ENCODE peak calls at places on chromosomes 4 and X, in seven cellular contexts. One of them, this sample, is unnamed.

GRCh38 chr4:26263165-26263564 is 57.6 kb upstream of the RBPJ start:
- DNase-seq in cardiac fibroblast: no peak
- DNase-seq in lower lobe of right lung: no peak
- DNase-seq in AG09309: no peak
- DNase-seq in body of pancreas: no peak
- DNase-seq in fibroblast of lung: no peak
- DNase-seq in brain microvascular endothelial cell: no peak
- DNase-seq in this sample: no peak

GRCh38 chr4:22552802-22553201 is 36.9 kb upstream of the ADGRA3 start:
- DNase-seq in cardiac fibroblast: peak
- DNase-seq in lower lobe of right lung: no peak
- DNase-seq in AG09309: no peak
- DNase-seq in body of pancreas: no peak
- DNase-seq in fibroblast of lung: peak
- DNase-seq in brain microvascular endothelial cell: no peak
- DNase-seq in this sample: no peak

GRCh38 chrX:71911023-71911730 is 532 bp downstream of the NHSL2 start:
- DNase-seq in cardiac fibroblast: no peak
- DNase-seq in lower lobe of right lung: no peak
- DNase-seq in AG09309: no peak
- DNase-seq in body of pancreas: peak
- DNase-seq in fibroblast of lung: peak
- DNase-seq in brain microvascular endothelial cell: no peak
- DNase-seq in this sample: no peak

GRCh38 chr4:161926033-161926828 is 237.6 kb downstream of the FSTL5 start:
- DNase-seq in cardiac fibroblast: no peak
- DNase-seq in lower lobe of right lung: no peak
- DNase-seq in AG09309: no peak
- DNase-seq in body of pancreas: no peak
- DNase-seq in fibroblast of lung: peak
- DNase-seq in brain microvascular endothelial cell: no peak
- DNase-seq in this sample: no peak

GRCh38 chrX:96432647-96433046 is 252.0 kb upstream of the DIAPH2 start:
- DNase-seq in cardiac fibroblast: peak
- DNase-seq in lower lobe of right lung: no peak
- DNase-seq in AG09309: no peak
- DNase-seq in body of pancreas: no peak
- DNase-seq in fibroblast of lung: peak
- DNase-seq in brain microvascular endothelial cell: no peak
- DNase-seq in this sample: no peak

GRCh38 chr4:118180776-118181175 is 146.5 kb downstream of the NDST3 start:
- DNase-seq in cardiac fibroblast: no peak
- DNase-seq in lower lobe of right lung: no peak
- DNase-seq in AG09309: no peak
- DNase-seq in body of pancreas: no peak
- DNase-seq in fibroblast of lung: peak
- DNase-seq in brain microvascular endothelial cell: no peak
- DNase-seq in this sample: no peak

GRCh38 chr4:1033840-1034551 is 22.6 kb downstream of the FGFRL1 start:
- DNase-seq in cardiac fibroblast: peak
- DNase-seq in lower lobe of right lung: no peak
- DNase-seq in AG09309: no peak
- DNase-seq in body of pancreas: no peak
- DNase-seq in fibroblast of lung: peak
- DNase-seq in brain microvascular endothelial cell: no peak
- DNase-seq in this sample: no peak

GRCh38 chrX:31224321-31225012 is 152.6 kb upstream of the FTHL17 start:
- DNase-seq in cardiac fibroblast: no peak
- DNase-seq in lower lobe of right lung: no peak
- DNase-seq in AG09309: no peak
- DNase-seq in body of pancreas: no peak
- DNase-seq in fibroblast of lung: peak
- DNase-seq in brain microvascular endothelial cell: no peak
- DNase-seq in this sample: no peak

GRCh38 chr4:184765473-184766346 is 31.8 kb upstream of the CENPU start:
- DNase-seq in cardiac fibroblast: no peak
- DNase-seq in lower lobe of right lung: no peak
- DNase-seq in AG09309: no peak
- DNase-seq in body of pancreas: no peak
- DNase-seq in fibroblast of lung: no peak
- DNase-seq in brain microvascular endothelial cell: no peak
- DNase-seq in this sample: no peak

GRCh38 chr4:13262816-13263215 is 221.3 kb downstream of the RAB28 start:
- DNase-seq in cardiac fibroblast: no peak
- DNase-seq in lower lobe of right lung: no peak
- DNase-seq in AG09309: no peak
- DNase-seq in body of pancreas: no peak
- DNase-seq in fibroblast of lung: no peak
- DNase-seq in brain microvascular endothelial cell: no peak
- DNase-seq in this sample: no peak

GRCh38 chrX:125198546-125198945 is 121.1 kb upstream of the TEX13C start:
- DNase-seq in cardiac fibroblast: no peak
- DNase-seq in lower lobe of right lung: no peak
- DNase-seq in AG09309: no peak
- DNase-seq in body of pancreas: no peak
- DNase-seq in fibroblast of lung: no peak
- DNase-seq in brain microvascular endothelial cell: no peak
- DNase-seq in this sample: no peak

GRCh38 chr4:109321232-109321631 is 18.8 kb upstream of the COL25A1 start:
- DNase-seq in cardiac fibroblast: no peak
- DNase-seq in lower lobe of right lung: no peak
- DNase-seq in AG09309: no peak
- DNase-seq in body of pancreas: no peak
- DNase-seq in fibroblast of lung: no peak
- DNase-seq in brain microvascular endothelial cell: no peak
- DNase-seq in this sample: no peak

GRCh38 chrX:49039598-49040375 is 3.4 kb downstream of the TFE3 start:
- DNase-seq in cardiac fibroblast: peak
- DNase-seq in lower lobe of right lung: peak
- DNase-seq in AG09309: peak
- DNase-seq in body of pancreas: peak
- DNase-seq in fibroblast of lung: peak
- DNase-seq in brain microvascular endothelial cell: peak
- DNase-seq in this sample: peak

GRCh38 chr4:55549888-55550287 is 3.2 kb upstream of the CLOCK start:
- DNase-seq in cardiac fibroblast: peak
- DNase-seq in lower lobe of right lung: no peak
- DNase-seq in AG09309: peak
- DNase-seq in body of pancreas: no peak
- DNase-seq in fibroblast of lung: peak
- DNase-seq in brain microvascular endothelial cell: peak
- DNase-seq in this sample: peak

GRCh38 chr4:185384877-185385465 is 10.8 kb downstream of the LRP2BP start:
- DNase-seq in cardiac fibroblast: peak
- DNase-seq in lower lobe of right lung: no peak
- DNase-seq in AG09309: no peak
- DNase-seq in body of pancreas: no peak
- DNase-seq in fibroblast of lung: no peak
- DNase-seq in brain microvascular endothelial cell: no peak
- DNase-seq in this sample: no peak

GRCh38 chr4:77820836-77821561 is 1.8 kb upstream of the CNOT6L start:
- DNase-seq in cardiac fibroblast: peak
- DNase-seq in lower lobe of right lung: no peak
- DNase-seq in AG09309: no peak
- DNase-seq in body of pancreas: no peak
- DNase-seq in fibroblast of lung: peak
- DNase-seq in brain microvascular endothelial cell: no peak
- DNase-seq in this sample: no peak

GRCh38 chrX:884091-884490 is 253.5 kb downstream of the SHOX start:
- DNase-seq in cardiac fibroblast: no peak
- DNase-seq in lower lobe of right lung: no peak
- DNase-seq in AG09309: no peak
- DNase-seq in body of pancreas: no peak
- DNase-seq in fibroblast of lung: no peak
- DNase-seq in brain microvascular endothelial cell: no peak
- DNase-seq in this sample: no peak

DNA sequence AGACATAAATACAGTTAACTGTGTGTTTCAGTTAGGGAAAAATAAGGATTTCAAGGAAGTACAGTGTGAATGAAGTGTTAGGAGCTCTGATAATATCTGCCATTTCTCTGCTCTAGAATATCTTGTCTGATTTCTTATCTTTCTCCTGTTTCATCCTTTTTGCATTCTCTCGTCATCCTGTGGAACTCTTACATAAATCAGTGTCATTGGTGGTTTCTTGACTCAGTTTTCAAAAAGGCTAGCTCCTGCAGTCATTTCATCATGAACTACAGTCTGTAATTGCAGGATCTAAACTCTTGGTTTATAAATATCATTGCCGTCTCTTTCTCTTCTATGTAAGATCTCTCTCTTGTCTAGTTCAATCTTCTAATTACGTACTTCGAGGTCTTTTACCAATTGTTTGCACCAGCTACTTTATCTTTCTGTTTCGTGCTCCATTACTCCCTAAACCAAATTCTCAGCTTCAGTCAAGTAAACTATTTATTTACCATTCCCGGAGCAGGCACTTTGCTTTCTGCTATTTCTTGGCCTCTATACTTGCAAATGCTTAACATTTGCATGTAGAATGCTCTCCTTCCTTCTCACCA is 293.9 kb downstream of the TENM3 start:
- DNase-seq in cardiac fibroblast: no peak
- DNase-seq in lower lobe of right lung: no peak
- DNase-seq in AG09309: no peak
- DNase-seq in body of pancreas: no peak
- DNase-seq in fibroblast of lung: peak
- DNase-seq in brain microvascular endothelial cell: no peak
- DNase-seq in this sample: no peak
- H3K4me3 ChIP-seq in cardiac fibroblast: no peak
- H3K4me3 ChIP-seq in lower lobe of right lung: no peak
- H3K4me3 ChIP-seq in AG09309: no peak
- H3K4me3 ChIP-seq in body of pancreas: no peak
- H3K4me3 ChIP-seq in fibroblast of lung: no peak
- H3K4me3 ChIP-seq in brain microvascular endothelial cell: no peak
- H3K4me3 ChIP-seq in this sample: no peak

DNA sequence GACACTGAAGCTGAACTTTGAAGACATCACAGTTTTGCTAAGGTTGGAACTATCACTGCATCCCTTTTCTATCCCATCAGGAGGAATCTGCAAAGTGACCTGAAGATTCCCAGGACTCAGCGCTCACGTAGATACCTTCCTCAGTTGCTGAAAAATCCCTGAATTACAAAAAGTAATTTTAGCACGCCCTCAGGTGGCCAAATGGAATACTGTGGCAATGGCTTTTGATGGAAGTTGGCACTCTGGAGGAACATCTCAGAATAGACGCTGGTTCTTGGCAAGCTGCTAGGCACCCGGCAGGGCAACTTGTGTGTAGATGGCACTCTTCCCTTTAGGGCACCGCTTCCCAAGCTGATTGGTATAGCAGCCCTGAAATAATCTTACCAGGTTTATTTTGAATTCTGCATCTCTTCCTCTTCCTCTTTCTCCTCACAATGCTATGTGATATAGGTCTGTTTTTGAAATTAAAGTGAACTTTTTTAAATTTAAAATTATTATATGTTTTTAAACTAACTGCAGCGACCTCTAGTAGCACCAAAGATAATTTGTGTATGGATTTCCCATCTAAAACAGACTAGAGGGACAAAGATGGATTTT is 16.3 kb upstream of the ESX1 start:
- DNase-seq in cardiac fibroblast: peak
- DNase-seq in lower lobe of right lung: no peak
- DNase-seq in AG09309: no peak
- DNase-seq in body of pancreas: peak
- DNase-seq in fibroblast of lung: no peak
- DNase-seq in brain microvascular endothelial cell: peak
- DNase-seq in this sample: peak
- TF ChIP-seq CTCF in cardiac fibroblast: peak
- TF ChIP-seq CTCF in lower lobe of right lung: peak
- TF ChIP-seq CTCF in AG09309: peak
- TF ChIP-seq CTCF in body of pancreas: peak
- TF ChIP-seq CTCF in fibroblast of lung: peak
- TF ChIP-seq CTCF in brain microvascular endothelial cell: peak
- TF ChIP-seq CTCF in this sample: peak

DNA sequence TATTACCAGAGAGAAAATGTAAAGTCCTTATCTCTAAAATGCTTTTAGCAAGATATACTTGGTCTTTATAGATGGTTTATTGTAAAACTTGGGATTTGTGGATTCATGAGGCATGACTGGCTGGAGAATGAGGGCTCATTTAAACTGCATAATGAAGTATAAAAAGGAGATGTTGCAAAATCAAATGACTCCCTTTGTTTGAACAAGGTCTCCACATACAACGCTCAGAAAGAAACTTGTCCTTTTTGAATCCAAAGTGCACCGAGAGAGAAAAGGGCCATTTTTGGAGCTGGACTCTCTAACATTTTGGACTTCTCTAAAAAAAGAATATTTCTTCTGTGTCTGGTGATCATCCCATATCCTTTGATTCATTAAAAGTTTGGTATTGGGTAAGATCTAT is 7.7 kb upstream of the EIF1AX start:
- DNase-seq in cardiac fibroblast: no peak
- DNase-seq in lower lobe of right lung: no peak
- DNase-seq in AG09309: no peak
- DNase-seq in body of pancreas: no peak
- DNase-seq in fibroblast of lung: no peak
- DNase-seq in brain microvascular endothelial cell: no peak
- DNase-seq in this sample: no peak
- H3K4me3 ChIP-seq in cardiac fibroblast: no peak
- H3K4me3 ChIP-seq in lower lobe of right lung: no peak
- H3K4me3 ChIP-seq in AG09309: no peak
- H3K4me3 ChIP-seq in body of pancreas: no peak
- H3K4me3 ChIP-seq in fibroblast of lung: no peak
- H3K4me3 ChIP-seq in brain microvascular endothelial cell: no peak
- H3K4me3 ChIP-seq in this sample: no peak

GRCh38 chr4:176031927-176032326 is 33.7 kb upstream of the WDR17 start:
- DNase-seq in cardiac fibroblast: no peak
- DNase-seq in lower lobe of right lung: no peak
- DNase-seq in AG09309: no peak
- DNase-seq in body of pancreas: no peak
- DNase-seq in fibroblast of lung: no peak
- DNase-seq in brain microvascular endothelial cell: no peak
- DNase-seq in this sample: no peak

GRCh38 chr4:176032454-176032853 is 33.2 kb upstream of the WDR17 start:
- DNase-seq in cardiac fibroblast: no peak
- DNase-seq in lower lobe of right lung: no peak
- DNase-seq in AG09309: no peak
- DNase-seq in body of pancreas: no peak
- DNase-seq in fibroblast of lung: no peak
- DNase-seq in brain microvascular endothelial cell: no peak
- DNase-seq in this sample: no peak

GRCh38 chr4:176036585-176037205 is 28.9 kb upstream of the WDR17 start:
- DNase-seq in cardiac fibroblast: no peak
- DNase-seq in lower lobe of right lung: no peak
- DNase-seq in AG09309: no peak
- DNase-seq in body of pancreas: no peak
- DNase-seq in fibroblast of lung: no peak
- DNase-seq in brain microvascular endothelial cell: no peak
- DNase-seq in this sample: no peak

GRCh38 chr4:176034936-176035335 is 30.7 kb upstream of the WDR17 start:
- DNase-seq in cardiac fibroblast: no peak
- DNase-seq in lower lobe of right lung: no peak
- DNase-seq in AG09309: no peak
- DNase-seq in body of pancreas: no peak
- DNase-seq in fibroblast of lung: peak
- DNase-seq in brain microvascular endothelial cell: no peak
- DNase-seq in this sample: no peak

DNA sequence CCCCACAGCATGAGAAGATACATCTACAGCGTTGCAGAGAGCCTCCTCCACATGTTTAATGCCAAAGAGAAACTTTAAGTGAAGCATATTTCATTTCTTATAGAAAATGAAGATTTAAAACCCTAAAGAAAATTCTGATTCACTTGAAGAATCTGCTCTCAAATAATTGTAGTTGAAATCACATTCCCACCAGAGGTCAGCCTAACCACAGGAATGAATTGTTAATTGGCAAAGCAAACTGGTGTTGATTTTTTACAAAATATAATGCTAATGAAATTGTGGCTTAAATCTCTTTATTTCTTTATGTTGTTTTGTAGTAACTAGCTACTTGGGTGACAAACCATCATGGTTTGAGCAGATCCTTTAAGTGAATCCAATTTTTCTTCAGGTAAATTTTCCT is 31.1 kb upstream of the WDR17 start:
- DNase-seq in cardiac fibroblast: peak
- DNase-seq in lower lobe of right lung: no peak
- DNase-seq in AG09309: peak
- DNase-seq in body of pancreas: no peak
- DNase-seq in fibroblast of lung: peak
- DNase-seq in brain microvascular endothelial cell: no peak
- DNase-seq in this sample: peak
- TF ChIP-seq CTCF in cardiac fibroblast: no peak
- TF ChIP-seq CTCF in lower lobe of right lung: peak
- TF ChIP-seq CTCF in AG09309: peak
- TF ChIP-seq CTCF in body of pancreas: peak
- TF ChIP-seq CTCF in fibroblast of lung: no peak
- TF ChIP-seq CTCF in brain microvascular endothelial cell: no peak
- TF ChIP-seq CTCF in this sample: peak

This sample was measured in HFF-Myc.